ENCODE peak calls at places on chromosomes 7 and 10, in seven cellular contexts. N is GM23248, C is mesendoderm, K is psoas muscle, T is Panc1, W is colonic mucosa, J is AG10803. Q is an unnamed sample.

GRCh38 chr10:124649209-124649608 is 95.0 kb downstream of the FAM53B start:
- DNase-seq in C (no peak), T (no peak), J (no peak), W (no peak), N (peak), K (no peak), Q (no peak)

GRCh38 chr10:26802527-26802926 is 58.2 kb downstream of the ABI1 start:
- DNase-seq in N (no peak), T (no peak), W (no peak), K (no peak), J (no peak), C (peak), Q (no peak)

GRCh38 chr10:32166365-32166764 is 110.1 kb upstream of the KIF5B start:
- DNase-seq in J (no peak), C (no peak), T (no peak), K (no peak), W (no peak), N (no peak), Q (no peak)

GRCh38 chr10:100364735-100365391 is 17.8 kb downstream of the SCD start:
- DNase-seq in J (peak), W (peak), T (peak), N (peak), C (peak), K (peak), Q (peak)

GRCh38 chr7:126462405-126462804 is 790.3 kb downstream of the GRM8 start:
- DNase-seq in W (no peak), K (no peak), T (no peak), C (no peak), N (no peak), J (no peak), Q (no peak)

GRCh38 chr10:69837261-69837660 is 35.6 kb downstream of the COL13A1 start:
- DNase-seq in N (no peak), K (peak), T (no peak), C (no peak), W (no peak), J (no peak), Q (no peak)

GRCh38 chr10:16520900-16521299 is 779 bp downstream of the C1QL3 start:
- DNase-seq in J (peak), C (peak), T (no peak), K (peak), W (no peak), N (peak), Q (no peak)

GRCh38 chr7:142585425-142585824 is 163.8 kb upstream of the PRSS1 start:
- DNase-seq in W (no peak), N (no peak), C (peak), T (no peak), K (no peak), J (no peak), Q (no peak)

GRCh38 chr7:15041226-15041625 is 138.7 kb upstream of the DGKB start:
- DNase-seq in W (no peak), K (no peak), J (no peak), N (no peak), T (no peak), C (no peak), Q (no peak)

GRCh38 chr7:46881507-46882127 is 700.3 kb downstream of the TNS3 start:
- DNase-seq in C (peak), N (no peak), T (no peak), K (no peak), J (no peak), W (no peak), Q (peak)

GRCh38 chr10:34236927-34237326 is 578.2 kb downstream of the PARD3 start:
- DNase-seq in J (no peak), N (no peak), C (no peak), T (no peak), K (no peak), W (no peak), Q (no peak)

GRCh38 chr7:116443101-116443523 is 56.4 kb upstream of the CAV2 start:
- DNase-seq in W (no peak), J (peak), C (peak), K (no peak), N (peak), T (peak), Q (peak)

GRCh38 chr7:85185355-85186082 is 1.3 kb downstream of the SEMA3D start:
- DNase-seq in W (peak), T (no peak), N (peak), K (peak), J (peak), C (peak), Q (no peak)

GRCh38 chr10:127145173-127145572 is 51.2 kb downstream of the INSYN2A start:
- DNase-seq in J (peak), C (no peak), T (no peak), N (peak), W (no peak), K (no peak), Q (no peak)

GRCh38 chr10:34473174-34474059 is 341.7 kb downstream of the PARD3 start:
- DNase-seq in T (no peak), C (no peak), N (no peak), J (no peak), K (no peak), W (no peak), Q (no peak)

DNA sequence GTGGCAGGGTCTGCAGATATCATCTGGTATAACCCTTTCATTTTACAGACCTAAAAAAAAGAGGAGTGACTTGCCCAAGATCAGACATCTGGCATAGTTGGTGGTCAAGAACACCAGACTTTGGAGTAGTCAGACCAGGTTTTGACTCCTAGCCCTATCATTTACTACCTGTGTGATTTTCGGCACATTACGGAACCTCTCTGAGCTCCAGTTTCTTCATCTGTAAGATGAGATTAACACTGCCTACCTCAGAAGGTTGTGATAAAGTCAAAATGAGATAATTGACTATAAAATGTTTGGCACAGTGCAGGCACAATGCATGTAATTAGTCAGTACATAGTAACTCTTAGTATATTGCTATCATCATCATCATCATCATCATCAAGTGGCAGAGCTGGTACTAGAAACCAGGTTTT is 1.2 kb downstream of the STRIP2 start:
- DNase-seq in J (no peak), T (no peak), N (no peak), C (no peak), W (no peak), K (no peak), Q (no peak)
- H3K4me3 ChIP-seq in J (peak), T (peak), N (peak), C (no peak), W (no peak), K (peak), Q (peak)

DNA sequence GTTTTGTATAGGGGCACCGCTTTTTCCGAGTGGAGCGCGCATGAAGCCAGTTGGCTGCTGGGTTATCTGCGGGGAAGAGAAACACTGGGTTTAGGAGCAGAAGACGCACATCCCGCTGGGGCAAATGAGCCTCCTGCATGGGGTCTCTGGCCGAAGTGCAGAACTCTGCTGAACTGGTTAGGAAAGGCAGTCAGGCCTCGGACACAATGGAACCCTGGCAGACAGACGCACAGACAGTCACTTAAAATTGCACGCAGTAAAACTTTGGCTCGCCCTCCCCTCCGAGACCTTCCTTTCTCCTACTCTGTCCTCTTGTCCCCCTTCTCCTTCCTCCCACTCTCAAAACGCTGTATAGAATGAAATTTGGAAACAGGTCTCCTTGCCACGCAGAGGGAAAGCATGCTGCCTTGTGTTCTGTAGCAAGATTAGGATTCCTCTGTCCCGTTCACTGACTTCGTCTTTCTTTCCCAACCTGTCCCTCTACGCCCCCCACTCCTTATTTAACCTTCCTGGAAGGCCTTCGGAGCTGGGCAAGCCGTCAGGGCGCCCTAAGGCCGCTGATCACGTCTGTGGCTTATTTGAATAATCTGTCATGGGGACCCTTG is 1.5 kb downstream of the HOXA9 start:
- DNase-seq in W (no peak), N (peak), C (no peak), T (no peak), J (no peak), K (peak), Q (no peak)
- H3K4me3 ChIP-seq in W (peak), N (peak), C (no peak), T (peak), J (peak), K (peak), Q (no peak)

GRCh38 chr7:50227623-50228618 is 76.6 kb upstream of the IKZF1 start:
- DNase-seq in T (no peak), N (no peak), W (no peak), J (no peak), C (no peak), K (no peak), Q (no peak)
- H3K4me3 ChIP-seq in T (no peak), N (no peak), W (no peak), J (no peak), C (no peak), K (no peak), Q (no peak)

GRCh38 chr10:80539421-80539999 is 1.8 kb downstream of the SH2D4B start:
- DNase-seq in W (peak), J (no peak), T (no peak), K (no peak), N (no peak), C (no peak), Q (no peak)

GRCh38 chr10:80540136-80540535 is 2.4 kb downstream of the SH2D4B start:
- DNase-seq in J (no peak), K (no peak), N (no peak), W (no peak), C (no peak), T (no peak), Q (no peak)

GRCh38 chr10:80542053-80542452 is 4.4 kb downstream of the SH2D4B start:
- DNase-seq in W (no peak), J (peak), C (no peak), T (no peak), K (no peak), N (no peak), Q (no peak)

GRCh38 chr10:80540644-80541143 is 3.0 kb downstream of the SH2D4B start:
- DNase-seq in N (no peak), W (peak), J (no peak), T (no peak), C (no peak), K (no peak), Q (no peak)

GRCh38 chr10:80541144-80541750 is 3.5 kb downstream of the SH2D4B start:
- DNase-seq in N (no peak), W (peak), C (no peak), T (no peak), J (no peak), K (no peak), Q (no peak)
- H3K4me3 ChIP-seq in N (no peak), W (no peak), C (no peak), T (no peak), J (no peak), K (peak), Q (no peak)

DNA sequence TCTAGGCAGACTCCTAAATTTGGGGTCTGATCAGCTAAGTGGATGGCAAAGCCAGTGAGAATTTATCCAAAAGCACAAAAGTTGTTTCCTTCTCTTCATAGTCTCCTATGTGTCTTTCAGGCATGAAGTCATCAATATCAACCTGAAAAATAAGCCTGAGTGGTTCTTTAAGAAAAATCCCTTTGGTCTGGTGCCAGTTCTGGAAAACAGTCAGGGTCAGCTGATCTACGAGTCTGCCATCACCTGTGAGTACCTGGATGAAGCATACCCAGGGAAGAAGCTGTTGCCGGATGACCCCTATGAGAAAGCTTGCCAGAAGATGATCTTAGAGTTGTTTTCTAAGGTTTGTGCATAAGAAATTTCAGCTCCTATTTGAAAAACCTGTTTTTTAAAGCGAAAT is 4.8 kb downstream of the GSTO1 start:
- DNase-seq in W (no peak), T (no peak), N (no peak), J (no peak), C (no peak), K (no peak), Q (no peak)
- H3K4me3 ChIP-seq in W (no peak), T (no peak), N (no peak), J (no peak), C (no peak), K (no peak), Q (no peak)

DNA sequence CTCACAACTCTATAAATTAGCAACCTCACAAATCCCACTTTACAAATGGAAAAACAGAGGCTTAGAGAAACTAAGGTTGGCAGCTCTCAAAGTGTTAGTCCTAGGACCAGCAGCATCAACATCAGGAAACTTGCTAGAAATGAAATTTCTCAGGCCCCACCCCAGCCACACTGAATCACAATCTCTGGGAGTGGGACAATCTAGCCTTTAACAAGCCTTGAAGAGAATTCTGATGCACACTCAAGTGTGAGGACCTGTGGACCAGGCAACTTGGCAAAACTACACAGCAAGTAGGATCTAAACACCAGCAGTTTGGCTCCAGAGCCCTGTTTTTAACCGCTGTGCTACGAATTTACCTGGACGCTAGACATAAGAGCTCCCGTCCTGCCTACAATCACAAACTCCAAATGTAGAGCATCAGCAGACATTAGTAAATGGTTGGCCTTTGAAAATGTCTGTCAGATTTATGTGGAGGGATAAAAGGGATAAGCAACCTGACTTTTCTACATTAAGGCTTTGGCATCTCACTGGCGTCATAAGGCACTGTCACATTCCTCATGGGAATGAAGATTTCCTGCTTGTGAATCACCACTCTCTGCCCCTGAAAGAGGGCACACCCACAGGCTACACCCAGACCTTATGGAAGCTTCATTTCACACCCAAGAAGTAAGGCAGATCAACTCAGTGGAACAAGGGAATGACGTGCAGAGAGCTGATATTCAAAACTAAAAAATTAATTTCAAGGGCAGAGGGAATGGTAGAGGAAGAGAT is 34.5 kb downstream of the PPP1R3C start:
- DNase-seq in T (no peak), W (peak), C (peak), J (peak), N (peak), K (no peak), Q (peak)
- H3K4me3 ChIP-seq in T (no peak), W (no peak), C (no peak), J (no peak), N (peak), K (no peak), Q (no peak)